ENCODE peak calls at places on chromosomes 3 and 15, in four cellular contexts. One of them, this sample, is unnamed.

GRCh38 chr3:171607452-171607851 is 147.2 kb upstream of the TNIK start:
- DNase-seq in endothelial cell of umbilical vein: no peak
- DNase-seq in fibroblast of lung: no peak
- DNase-seq in HCT116: no peak
- DNase-seq in this sample: no peak

GRCh38 chr3:16122661-16123060 is 51.8 kb upstream of the GALNT15 start:
- DNase-seq in endothelial cell of umbilical vein: no peak
- DNase-seq in fibroblast of lung: peak; percentile 55
- DNase-seq in HCT116: no peak
- DNase-seq in this sample: peak; percentile 48

GRCh38 chr15:50003786-50004334 is 115.2 kb downstream of the ATP8B4 start:
- DNase-seq in fibroblast of lung: peak; percentile 95
- DNase-seq in endothelial cell of umbilical vein: peak; percentile 63
- DNase-seq in HCT116: peak; percentile 80
- DNase-seq in this sample: peak; percentile 73

GRCh38 chr15:39657714-39658113 is 76.8 kb downstream of the THBS1 start:
- DNase-seq in fibroblast of lung: peak; percentile 39
- DNase-seq in endothelial cell of umbilical vein: peak; percentile 53
- DNase-seq in HCT116: no peak
- DNase-seq in this sample: peak; percentile 26

GRCh38 chr3:99865321-99865720 is 47.7 kb downstream of the CMSS1 start:
- DNase-seq in HCT116: no peak
- DNase-seq in endothelial cell of umbilical vein: peak; percentile 77
- DNase-seq in fibroblast of lung: peak; percentile 88
- DNase-seq in this sample: no peak

GRCh38 chr3:159390656-159391055 is 588.8 kb downstream of the MFSD1 start:
- DNase-seq in HCT116: no peak
- DNase-seq in fibroblast of lung: no peak
- DNase-seq in endothelial cell of umbilical vein: no peak
- DNase-seq in this sample: peak; percentile 18

GRCh38 chr3:189309400-189309975 is 137.7 kb downstream of the TPRG1 start:
- DNase-seq in fibroblast of lung: no peak
- DNase-seq in HCT116: no peak
- DNase-seq in endothelial cell of umbilical vein: no peak
- DNase-seq in this sample: peak; percentile 90

GRCh38 chr3:2141482-2141881 is 42.8 kb downstream of the CNTN4 start:
- DNase-seq in HCT116: no peak
- DNase-seq in endothelial cell of umbilical vein: no peak
- DNase-seq in fibroblast of lung: no peak
- DNase-seq in this sample: no peak

GRCh38 chr3:167350245-167350862 is 29.7 kb downstream of the ZBBX start:
- DNase-seq in fibroblast of lung: peak; percentile 15
- DNase-seq in endothelial cell of umbilical vein: peak; percentile 4
- DNase-seq in HCT116: peak; percentile 26
- DNase-seq in this sample: peak; percentile 44

GRCh38 chr3:125219261-125219701 is 6.7 kb upstream of the SLC12A8 start:
- DNase-seq in endothelial cell of umbilical vein: no peak
- DNase-seq in fibroblast of lung: no peak
- DNase-seq in HCT116: no peak
- DNase-seq in this sample: no peak

GRCh38 chr15:77454956-77455355 is 34.3 kb downstream of the HMG20A start:
- DNase-seq in fibroblast of lung: no peak
- DNase-seq in endothelial cell of umbilical vein: peak; percentile 13
- DNase-seq in HCT116: no peak
- DNase-seq in this sample: no peak

GRCh38 chr3:17151598-17152373 is 267.0 kb downstream of the PLCL2 start:
- DNase-seq in endothelial cell of umbilical vein: no peak
- DNase-seq in fibroblast of lung: no peak
- DNase-seq in HCT116: no peak
- DNase-seq in this sample: no peak

GRCh38 chr3:134328846-134329245 is 45.4 kb downstream of the AMOTL2 start:
- DNase-seq in endothelial cell of umbilical vein: no peak
- DNase-seq in fibroblast of lung: no peak
- DNase-seq in HCT116: no peak
- DNase-seq in this sample: no peak

GRCh38 chr3:40980467-40980866 is 218.8 kb upstream of the CTNNB1 start:
- DNase-seq in HCT116: no peak
- DNase-seq in endothelial cell of umbilical vein: no peak
- DNase-seq in fibroblast of lung: no peak
- DNase-seq in this sample: no peak

GRCh38 chr3:81758275-81758674 is 3.2 kb downstream of the GBE1 start:
- DNase-seq in HCT116: no peak
- DNase-seq in endothelial cell of umbilical vein: peak; percentile 40
- DNase-seq in fibroblast of lung: peak; percentile 92
- DNase-seq in this sample: peak; percentile 40

GRCh38 chr3:136653628-136654027 is 98.5 kb downstream of the STAG1 start:
- DNase-seq in endothelial cell of umbilical vein: no peak
- DNase-seq in fibroblast of lung: no peak
- DNase-seq in HCT116: no peak
- DNase-seq in this sample: no peak

GRCh38 chr15:82714026-82714425 is 4.4 kb upstream of the AP3B2 start:
- DNase-seq in endothelial cell of umbilical vein: no peak
- DNase-seq in fibroblast of lung: no peak
- DNase-seq in HCT116: no peak
- DNase-seq in this sample: no peak

GRCh38 chr15:65245096-65245849 is 34.0 kb upstream of the CILP start:
- DNase-seq in HCT116: no peak
- DNase-seq in fibroblast of lung: peak; percentile 68
- DNase-seq in endothelial cell of umbilical vein: no peak
- DNase-seq in this sample: peak; percentile 32

GRCh38 chr15:74780983-74781672 is 752 bp upstream of the CSK start:
- DNase-seq in endothelial cell of umbilical vein: no peak
- DNase-seq in fibroblast of lung: peak; percentile 19
- DNase-seq in HCT116: no peak
- DNase-seq in this sample: peak; percentile 55

DNA sequence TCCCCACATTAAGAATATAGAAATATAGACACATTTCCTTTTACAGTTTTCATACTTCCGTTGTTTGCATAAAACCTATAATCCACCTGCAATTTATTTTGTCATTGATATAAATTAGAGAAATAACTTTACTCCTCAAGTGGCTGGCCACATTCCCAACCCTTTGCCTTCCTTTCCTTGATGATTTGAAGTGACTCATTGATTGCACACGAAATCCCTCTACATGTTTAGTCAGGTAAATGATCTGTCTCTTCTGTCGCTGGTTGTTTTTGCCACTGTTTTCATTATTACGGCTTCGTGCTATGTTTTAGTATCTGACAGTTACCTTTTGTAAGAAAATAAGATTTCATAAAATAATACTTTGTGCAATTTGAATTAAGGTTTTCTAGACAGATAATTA is 272.2 kb upstream of the NR2E3 start:
- DNase-seq in endothelial cell of umbilical vein: no peak
- DNase-seq in HCT116: no peak
- DNase-seq in fibroblast of lung: peak; percentile 38
- DNase-seq in this sample: peak; percentile 85
- H3K27me3 ChIP-seq in endothelial cell of umbilical vein: no peaks in the 10 kb centered on the region
- H3K27me3 ChIP-seq in HCT116: no peaks in the 10 kb centered on the region
- H3K27me3 ChIP-seq in fibroblast of lung: no peaks in the 10 kb centered on the region
- H3K27me3 ChIP-seq in this sample: no peaks in the 10 kb centered on the region

GRCh38 chr3:155185623-155186022 is 105.5 kb downstream of the MME start:
- DNase-seq in HCT116: no peak
- DNase-seq in fibroblast of lung: peak; percentile 74
- DNase-seq in endothelial cell of umbilical vein: no peak
- DNase-seq in this sample: peak; percentile 12

GRCh38 chr3:155179425-155179814 is 99.3 kb downstream of the MME start:
- DNase-seq in endothelial cell of umbilical vein: peak; percentile 92
- DNase-seq in HCT116: no peak
- DNase-seq in fibroblast of lung: no peak
- DNase-seq in this sample: no peak

GRCh38 chr3:155184027-155184426 is 103.9 kb downstream of the MME start:
- DNase-seq in endothelial cell of umbilical vein: peak; percentile 55
- DNase-seq in fibroblast of lung: no peak
- DNase-seq in HCT116: no peak
- DNase-seq in this sample: no peak

GRCh38 chr3:155179966-155180757 is 100.0 kb downstream of the MME start:
- DNase-seq in fibroblast of lung: no peak
- DNase-seq in HCT116: no peak
- DNase-seq in endothelial cell of umbilical vein: no peak
- DNase-seq in this sample: no peak

GRCh38 chr3:155182467-155182866 is 102.3 kb downstream of the MME start:
- DNase-seq in HCT116: no peak
- DNase-seq in endothelial cell of umbilical vein: no peak
- DNase-seq in fibroblast of lung: no peak
- DNase-seq in this sample: no peak
- TF ChIP-seq CTCF in HCT116: no peak
- TF ChIP-seq CTCF in endothelial cell of umbilical vein: no peak
- TF ChIP-seq CTCF in fibroblast of lung: no peak
- TF ChIP-seq CTCF in this sample: no peak

GRCh38 chr15:79209690-79210089 is 72.8 kb upstream of the ANKRD34C start:
- DNase-seq in endothelial cell of umbilical vein: no peak
- DNase-seq in fibroblast of lung: no peak
- DNase-seq in HCT116: no peak
- DNase-seq in this sample: no peak
- H3K27me3 ChIP-seq in endothelial cell of umbilical vein: peaks cover 3% of the 10 kb centered on the region
- H3K27me3 ChIP-seq in fibroblast of lung: no peaks in the 10 kb centered on the region
- H3K27me3 ChIP-seq in HCT116: peaks cover 64% of the 10 kb centered on the region
- H3K27me3 ChIP-seq in this sample: peaks cover 6% of the 10 kb centered on the region

GRCh38 chr15:48986240-48986639 is 22.5 kb upstream of the SHC4 start:
- DNase-seq in endothelial cell of umbilical vein: no peak
- DNase-seq in HCT116: no peak
- DNase-seq in fibroblast of lung: no peak
- DNase-seq in this sample: no peak
- TF ChIP-seq CTCF in endothelial cell of umbilical vein: no peak
- TF ChIP-seq CTCF in HCT116: no peak
- TF ChIP-seq CTCF in fibroblast of lung: no peak
- TF ChIP-seq CTCF in this sample: no peak

GRCh38 chr15:57322602-57323250 is 53.6 kb upstream of the CGNL1 start:
- DNase-seq in HCT116: no peak
- DNase-seq in fibroblast of lung: no peak
- DNase-seq in endothelial cell of umbilical vein: no peak
- DNase-seq in this sample: no peak

GRCh38 chr15:57323806-57324589 is 52.3 kb upstream of the CGNL1 start:
- DNase-seq in endothelial cell of umbilical vein: no peak
- DNase-seq in HCT116: peak; percentile 90
- DNase-seq in fibroblast of lung: no peak
- DNase-seq in this sample: peak; percentile 68

GRCh38 chr15:57321973-57322601 is 54.2 kb upstream of the CGNL1 start:
- DNase-seq in HCT116: no peak
- DNase-seq in endothelial cell of umbilical vein: peak; percentile 83
- DNase-seq in fibroblast of lung: no peak
- DNase-seq in this sample: no peak

GRCh38 chr15:57324590-57324890 is 51.8 kb upstream of the CGNL1 start:
- DNase-seq in fibroblast of lung: no peak
- DNase-seq in HCT116: no peak
- DNase-seq in endothelial cell of umbilical vein: no peak
- DNase-seq in this sample: no peak

GRCh38 chr15:57323299-57323805 is 53.0 kb upstream of the CGNL1 start:
- DNase-seq in endothelial cell of umbilical vein: no peak
- DNase-seq in fibroblast of lung: no peak
- DNase-seq in HCT116: no peak
- DNase-seq in this sample: no peak
- H3K27me3 ChIP-seq in endothelial cell of umbilical vein: no peaks in the 10 kb centered on the region
- H3K27me3 ChIP-seq in fibroblast of lung: no peaks in the 10 kb centered on the region
- H3K27me3 ChIP-seq in HCT116: no peaks in the 10 kb centered on the region
- H3K27me3 ChIP-seq in this sample: peaks cover 1% of the 10 kb centered on the region

DNA sequence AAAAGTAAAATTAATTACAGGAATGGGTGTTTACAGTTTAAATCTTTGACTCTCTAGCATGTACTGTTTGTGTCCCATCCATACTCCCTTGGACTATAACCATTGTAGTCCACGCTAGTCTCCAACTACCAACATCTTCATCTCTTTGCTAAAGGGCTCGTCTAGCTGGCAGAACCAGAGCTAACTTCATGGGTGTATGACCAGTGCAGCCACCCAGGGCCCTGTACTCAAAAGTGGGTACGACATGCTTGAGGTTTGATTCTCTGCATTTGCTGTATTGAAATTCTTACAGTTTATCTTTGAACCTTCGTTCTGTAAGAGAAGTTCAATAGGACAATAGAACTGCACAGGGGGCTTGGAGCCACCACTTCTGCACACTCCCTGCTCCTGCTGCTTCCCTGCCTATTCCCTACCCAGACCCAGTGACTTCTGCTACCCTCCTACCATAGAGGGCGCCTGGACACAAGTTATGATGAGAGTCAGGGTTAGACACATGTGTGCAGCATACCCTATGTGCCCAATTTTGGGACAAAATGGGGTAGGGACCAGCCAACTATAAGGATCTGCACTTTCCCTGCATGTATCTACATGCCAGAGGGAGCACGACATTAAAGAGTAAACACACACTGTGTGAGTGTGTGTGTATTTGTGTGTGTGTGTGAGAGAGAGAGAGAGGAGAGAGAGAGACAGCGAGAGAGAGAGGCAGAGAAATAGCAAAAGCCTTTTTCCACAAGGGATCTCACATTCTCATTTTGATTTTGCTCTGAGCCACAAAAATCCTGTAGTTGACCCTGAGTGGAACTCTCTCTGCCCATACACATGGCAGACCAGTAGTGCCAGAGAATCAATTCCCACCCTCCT is 59.0 kb upstream of the NECTIN3 start:
- DNase-seq in HCT116: peak; percentile 39
- DNase-seq in fibroblast of lung: no peak
- DNase-seq in endothelial cell of umbilical vein: no peak
- DNase-seq in this sample: peak; percentile 37
- TF ChIP-seq CTCF in HCT116: peak; percentile 58
- TF ChIP-seq CTCF in fibroblast of lung: no peak
- TF ChIP-seq CTCF in endothelial cell of umbilical vein: no peak
- TF ChIP-seq CTCF in this sample: peak; percentile 50

DNA sequence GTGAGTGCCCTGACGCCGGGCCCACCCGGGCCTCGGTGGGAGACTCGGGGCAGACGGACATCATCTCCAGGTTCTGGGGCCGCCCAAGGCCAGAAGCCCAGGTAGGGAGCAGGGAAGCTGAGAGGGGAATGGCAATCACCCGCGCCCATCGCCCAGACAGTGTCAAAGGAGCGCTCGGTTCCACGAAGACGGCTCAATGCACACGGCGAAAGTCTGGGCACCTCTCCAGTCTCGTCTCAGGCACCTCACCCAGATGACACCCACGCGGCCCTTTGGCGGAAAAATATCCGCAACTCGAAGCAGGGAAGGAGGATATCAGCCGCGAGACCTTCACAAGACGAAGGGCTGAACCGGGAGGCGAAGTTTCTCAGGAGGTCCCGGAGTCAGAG is 942 bp downstream of the IL17RD start:
- DNase-seq in HCT116: no peak
- DNase-seq in fibroblast of lung: peak; percentile 40
- DNase-seq in endothelial cell of umbilical vein: no peak
- DNase-seq in this sample: no peak
- H3K27me3 ChIP-seq in HCT116: no peaks in the 10 kb centered on the region
- H3K27me3 ChIP-seq in fibroblast of lung: peaks cover 13% of the 10 kb centered on the region
- H3K27me3 ChIP-seq in endothelial cell of umbilical vein: peaks cover 64% of the 10 kb centered on the region
- H3K27me3 ChIP-seq in this sample: peaks cover 5% of the 10 kb centered on the region